ENCODE peak calls at places on chromosomes 3 and 15, in six cellular contexts. M is tibial artery; N is Right ventricle myocardium superior; U is NCI-H345; C is Right ventricle myocardium inferior; J is Jurkat, Clone E6-1. A is an unnamed sample.
A peak's percentile ranks its signal among the peaks of the same experiment; 100 is the strongest.

GRCh38 chr3:72049300-72049699 is 264.4 kb upstream of the PROK2 start:
- DNase-seq in M (no peak), N (no peak), U (no peak), C (no peak), J (no peak), A (no peak)

GRCh38 chr15:37099321-37100108 is 834 bp downstream of the MEIS2 start:
- DNase-seq in M (no peak), N (peak; percentile 52), U (peak; percentile 21), C (no peak), J (peak; percentile 14), A (peak; percentile 54)

GRCh38 chr3:125151916-125152315 is 60.6 kb downstream of the SLC12A8 start:
- DNase-seq in M (no peak), N (no peak), U (no peak), C (no peak), J (no peak), A (no peak)

GRCh38 chr3:167575000-167575399 is 78.7 kb downstream of the WDR49 start:
- DNase-seq in M (no peak), N (no peak), U (no peak), C (no peak), J (no peak), A (no peak)

GRCh38 chr3:194046995-194047681 is 88.8 kb upstream of the HES1 start:
- DNase-seq in M (peak; percentile 41), N (peak; percentile 86), U (peak; percentile 66), C (peak; percentile 82), J (peak; percentile 8), A (no peak)

GRCh38 chr15:60507596-60508424 is 28.9 kb upstream of the ICE2 start:
- DNase-seq in M (no peak), N (no peak), U (peak; percentile 34), C (no peak), J (peak; percentile 75), A (no peak)

GRCh38 chr15:100918690-100919480 is at the start of gene LRRK1:
- DNase-seq in M (no peak), N (peak; percentile 72), U (peak; percentile 13), C (peak; percentile 81), J (no peak), A (no peak)

GRCh38 chr3:195384952-195385351 is 57.9 kb downstream of the ACAP2 start:
- DNase-seq in M (no peak), N (no peak), U (no peak), C (no peak), J (no peak), A (no peak)

GRCh38 chr3:127959873-127960272 is 44.8 kb downstream of the KBTBD12 start:
- DNase-seq in M (no peak), N (no peak), U (peak; percentile 16), C (no peak), J (no peak), A (no peak)

GRCh38 chr3:4950351-4950784 is 28.9 kb upstream of the BHLHE40 start:
- DNase-seq in M (peak; percentile 41), N (peak; percentile 52), U (no peak), C (peak; percentile 68), J (no peak), A (no peak)

GRCh38 chr3:141410408-141410807 is 42.1 kb downstream of the ZBTB38 start:
- DNase-seq in M (peak; percentile 42), N (peak; percentile 66), U (no peak), C (no peak), J (no peak), A (no peak)

GRCh38 chr3:50660386-50660785 is 14.3 kb upstream of the DOCK3 start:
- DNase-seq in M (no peak), N (no peak), U (no peak), C (no peak), J (no peak), A (no peak)

GRCh38 chr3:4990061-4990460 is 10.8 kb downstream of the BHLHE40 start:
- DNase-seq in M (no peak), N (no peak), U (no peak), C (no peak), J (no peak), A (no peak)

GRCh38 chr3:42264399-42265058 is 1.5 kb downstream of the CCK start:
- DNase-seq in M (peak; percentile 24), N (peak; percentile 53), U (no peak), C (peak; percentile 71), J (no peak), A (peak; percentile 61)

GRCh38 chr3:195416795-195417194 is 26.0 kb downstream of the ACAP2 start:
- DNase-seq in M (no peak), N (no peak), U (no peak), C (no peak), J (no peak), A (no peak)

GRCh38 chr3:195306359-195306758 is 35.4 kb upstream of the XXYLT1 start:
- DNase-seq in M (no peak), N (no peak), U (no peak), C (no peak), J (no peak), A (no peak)

A was measured in ureter.